ENCODE peak calls at places on chromosome 12, in nine cellular contexts. N is BE2C; Q is left lung; K is cardiac muscle cell; J is K562; G is HepG2; W is CD8-positive, alpha-beta T cell; O is hepatocyte; D is uterus. B is an unnamed sample. For H3K36me3 and H3K27me3, the result is how much of the 10 kb centered on the place peaks cover.

GRCh38 chr12:2017724-2018337 is 13.6 kb upstream of the DCP1B start:
- DNase-seq in J (no peak), D (peak), Q (no peak), O (no peak), N (no peak), K (no peak), G (no peak), W (no peak), B (no peak)

GRCh38 chr12:332581-333205 is 56.4 kb downstream of the KDM5A start:
- DNase-seq in D (no peak), G (no peak), Q (no peak), K (no peak), N (no peak), O (no peak), W (no peak), J (no peak), B (no peak)

GRCh38 chr12:2834581-2835491 is at the start of gene NRIP2:
- DNase-seq in J (no peak), N (peak), O (peak), G (no peak), D (peak), K (no peak), Q (no peak), W (no peak), B (no peak)

GRCh38 chr12:22518067-22518719 is 26.1 kb downstream of the C2CD5 start:
- DNase-seq in K (no peak), O (no peak), J (no peak), D (no peak), N (peak), Q (no peak), W (no peak), G (no peak), B (no peak)

GRCh38 chr12:11840350-11840749 is 190.9 kb downstream of the ETV6 start:
- DNase-seq in J (peak), K (no peak), G (no peak), N (no peak), W (no peak), D (no peak), O (no peak), Q (no peak), B (no peak)

GRCh38 chr12:120887253-120888043 is 16.7 kb downstream of the SPPL3 start:
- DNase-seq in Q (no peak), N (no peak), G (no peak), J (no peak), D (no peak), K (no peak), W (no peak), O (no peak), B (no peak)

GRCh38 chr12:88750867-88751543 is 170.7 kb upstream of the KITLG start:
- DNase-seq in Q (no peak), N (no peak), J (no peak), G (no peak), W (no peak), D (no peak), O (no peak), K (no peak), B (no peak)

GRCh38 chr12:46490635-46491034 is 118.1 kb upstream of the SLC38A2 start:
- DNase-seq in Q (no peak), O (no peak), G (no peak), J (no peak), K (no peak), D (no peak), N (no peak), W (no peak), B (no peak)

GRCh38 chr12:45077259-45077658 is 26.4 kb upstream of the DBX2 start:
- DNase-seq in J (no peak), W (no peak), N (no peak), O (no peak), Q (no peak), D (no peak), G (no peak), K (no peak), B (no peak)

GRCh38 chr12:77060883-77061240 is 4.5 kb downstream of the E2F7 start:
- DNase-seq in K (no peak), D (no peak), J (no peak), Q (no peak), O (no peak), W (no peak), N (no peak), G (no peak), B (no peak)

GRCh38 chr12:48296586-48297396 is 53.9 kb downstream of the ZNF641 start:
- DNase-seq in Q (peak), W (peak), O (peak), D (peak), J (peak), K (peak), N (peak), G (no peak), B (peak)

GRCh38 chr12:81962126-81962856 is 203.1 kb upstream of the PPFIA2 start:
- DNase-seq in W (no peak), N (no peak), O (no peak), K (no peak), D (no peak), J (no peak), G (no peak), Q (no peak), B (no peak)

GRCh38 chr12:78866518-78866917 is 1.9 kb downstream of the SYT1 start:
- DNase-seq in Q (no peak), J (no peak), K (no peak), W (no peak), D (no peak), O (no peak), G (no peak), N (no peak), B (no peak)

GRCh38 chr12:101074940-101075680 is 134.9 kb downstream of the SLC5A8 start:
- DNase-seq in Q (no peak), G (no peak), J (no peak), O (no peak), K (no peak), D (no peak), N (no peak), W (no peak), B (no peak)

GRCh38 chr12:100229036-100229635 is 28.5 kb downstream of the ACTR6 start:
- DNase-seq in Q (no peak), J (peak), D (no peak), W (no peak), O (peak), N (no peak), G (peak), K (no peak), B (no peak)

GRCh38 chr12:45946435-45946834 is 43.9 kb downstream of the SCAF11 start:
- DNase-seq in W (no peak), G (no peak), K (no peak), O (no peak), D (no peak), N (no peak), J (no peak), Q (no peak), B (no peak)

GRCh38 chr12:13817131-13817530 is 164.3 kb downstream of the GRIN2B start:
- DNase-seq in K (no peak), G (no peak), D (no peak), O (no peak), J (no peak), W (no peak), Q (no peak), N (no peak), B (no peak)

GRCh38 chr12:92155733-92156132 is 10.1 kb upstream of the BTG1 start:
- DNase-seq in N (no peak), W (no peak), G (no peak), O (no peak), J (no peak), K (no peak), Q (no peak), D (no peak), B (no peak)

GRCh38 chr12:69266045-69266635 is 26.8 kb downstream of the CPSF6 start:
- DNase-seq in G (no peak), J (no peak), K (no peak), O (no peak), D (no peak), W (no peak), N (no peak), Q (no peak), B (no peak)

GRCh38 chr12:124466200-124467128 is 100.9 kb downstream of the NCOR2 start:
- DNase-seq in Q (peak), K (no peak), J (no peak), D (no peak), W (peak), O (no peak), G (no peak), N (no peak), B (no peak)

GRCh38 chr12:16573652-16574077 is 32.3 kb downstream of the LMO3 start:
- DNase-seq in G (peak), O (peak), N (no peak), D (peak), J (no peak), W (no peak), K (peak), Q (peak), B (no peak)

GRCh38 chr12:65681226-65681625 is 143.1 kb upstream of the HMGA2 start:
- DNase-seq in J (peak), W (no peak), N (no peak), O (no peak), K (no peak), D (no peak), G (no peak), Q (no peak), B (no peak)

GRCh38 chr12:102848832-102849231 is 68.2 kb downstream of the PAH start:
- DNase-seq in K (no peak), J (peak), G (no peak), O (no peak), Q (no peak), N (no peak), W (no peak), D (no peak), B (no peak)

GRCh38 chr12:93563807-93564538 is 8.5 kb upstream of the SOCS2 start:
- DNase-seq in G (peak), N (no peak), Q (no peak), J (peak), O (peak), W (no peak), D (no peak), K (peak), B (no peak)

GRCh38 chr12:1842905-1843640 is 22.7 kb downstream of the LRTM2 start:
- DNase-seq in N (no peak), J (no peak), G (no peak), K (no peak), O (no peak), Q (peak), W (no peak), D (no peak), B (no peak)

GRCh38 chr12:32549675-32550079 is 129.4 kb upstream of the DNM1L start:
- DNase-seq in J (no peak), G (no peak), O (peak), K (no peak), N (no peak), D (no peak), W (no peak), Q (no peak), B (no peak)

GRCh38 chr12:12486661-12487240 is 75.9 kb downstream of the DUSP16 start:
- DNase-seq in O (peak), W (no peak), J (no peak), G (peak), N (no peak), K (no peak), Q (no peak), D (no peak), B (no peak)

GRCh38 chr12:83136421-83136820 is 449.7 kb downstream of the TMTC2 start:
- DNase-seq in Q (no peak), D (no peak), K (no peak), O (no peak), N (no peak), G (no peak), J (no peak), W (no peak), B (no peak)

GRCh38 chr12:50132505-50133135 is 20.6 kb downstream of the COX14 start:
- DNase-seq in G (peak), D (no peak), J (peak), K (peak), W (no peak), N (no peak), O (peak), Q (no peak), B (no peak)

GRCh38 chr12:110778801-110779577 is 36.3 kb upstream of the PPP1CC start:
- DNase-seq in Q (no peak), W (no peak), N (no peak), D (no peak), K (no peak), J (no peak), O (no peak), G (no peak), B (no peak)

GRCh38 chr12:43789941-43790340 is 16.2 kb downstream of the TWF1 start:
- DNase-seq in J (peak), O (no peak), G (no peak), K (no peak), N (peak), D (no peak), W (no peak), Q (no peak), B (no peak)

GRCh38 chr12:6554168-6554989 is 1.5 kb downstream of the IFFO1 start:
- DNase-seq in Q (peak), N (peak), W (peak), K (peak), G (peak), O (peak), D (peak), J (peak), B (no peak)
- H3K36me3 ChIP-seq in Q (under half), N (half or more), W (under half), K (under half), G (under half), O (under half), D (under half), J (under half), B (under half)

GRCh38 chr12:117064049-117064448 is 35.2 kb downstream of the TESC start:
- DNase-seq in O (no peak), Q (peak), N (no peak), W (no peak), G (no peak), J (no peak), K (no peak), D (no peak), B (no peak)
- H3K4me3 ChIP-seq in O (no peak), Q (no peak), N (no peak), W (no peak), G (no peak), J (no peak), K (no peak), D (no peak), B (no peak)

GRCh38 chr12:57472391-57472790 is 7.3 kb downstream of the ARHGAP9 start:
- DNase-seq in D (no peak), J (no peak), O (no peak), W (no peak), N (no peak), Q (no peak), K (no peak), G (no peak), B (no peak)
- H3K27me3 ChIP-seq in D (under half), J (under half), O (half or more), W (under half), N (half or more), Q (under half), K (half or more), G (under half), B (under half)

DNA sequence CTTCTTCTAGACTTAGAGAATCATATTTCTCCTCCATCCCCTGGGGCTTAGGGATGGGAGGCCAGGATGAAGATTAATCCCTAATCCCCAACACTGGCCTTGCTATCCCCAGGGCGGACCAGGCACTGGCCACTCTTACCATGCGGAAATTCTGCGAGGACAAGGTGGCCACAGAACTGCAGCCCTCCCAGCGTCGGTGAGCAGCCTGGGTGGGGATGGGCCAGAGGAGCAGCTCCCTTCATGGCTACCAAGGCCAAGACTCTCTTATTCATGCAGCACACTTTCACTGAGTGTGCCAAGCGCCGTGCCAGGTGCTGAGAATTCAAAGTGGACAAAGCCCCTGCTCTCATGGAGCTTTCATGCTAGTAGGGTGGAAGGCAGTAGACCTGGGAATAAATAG is 7.0 kb downstream of the TNS2 start:
- DNase-seq in O (no peak), N (no peak), Q (no peak), W (no peak), G (no peak), K (no peak), J (no peak), D (no peak), B (no peak)
- H3K36me3 ChIP-seq in O (under half), N (under half), Q (half or more), W (under half), G (under half), K (under half), J (under half), D (under half), B (under half)

GRCh38 chr12:72273851-72274284 is 1.7 kb downstream of the TRHDE start:
- DNase-seq in G (no peak), W (no peak), N (no peak), O (no peak), K (no peak), J (no peak), D (no peak), Q (peak), B (no peak)

GRCh38 chr12:72272731-72273498 is 745 bp downstream of the TRHDE start:
- DNase-seq in J (no peak), K (peak), Q (peak), W (no peak), G (no peak), N (no peak), O (peak), D (peak), B (no peak)

GRCh38 chr12:72274926-72275325 is 2.8 kb downstream of the TRHDE start:
- DNase-seq in D (peak), Q (no peak), O (peak), N (no peak), W (no peak), J (no peak), K (no peak), G (peak), B (no peak)

GRCh38 chr12:72271741-72272661 is at the start of gene TRHDE:
- DNase-seq in G (no peak), D (peak), O (peak), N (peak), K (peak), J (no peak), W (no peak), Q (peak), B (no peak)

GRCh38 chr12:72273499-72273837 is 1.3 kb downstream of the TRHDE start:
- DNase-seq in G (no peak), O (no peak), J (no peak), K (no peak), W (no peak), Q (peak), D (no peak), N (no peak), B (no peak)
- H3K4me3 ChIP-seq in G (no peak), O (peak), J (no peak), K (peak), W (no peak), Q (peak), D (peak), N (no peak), B (peak)

GRCh38 chr12:38157933-38158401 is 158.6 kb upstream of the ALG10B start:
- DNase-seq in K (no peak), D (no peak), G (no peak), W (no peak), Q (peak), O (no peak), N (no peak), J (no peak), B (no peak)
- H3K27me3 ChIP-seq in K (under half), D (under half), G (under half), W (under half), Q (under half), O (under half), N (half or more), J (half or more), B (under half)

GRCh38 chr12:95481888-95482287 is 7.9 kb downstream of the METAP2 start:
- DNase-seq in J (no peak), G (no peak), W (no peak), K (no peak), D (no peak), O (no peak), Q (no peak), N (no peak), B (no peak)

GRCh38 chr12:95484524-95484923 is 10.6 kb downstream of the METAP2 start:
- DNase-seq in N (no peak), K (no peak), O (no peak), W (no peak), D (no peak), J (no peak), G (no peak), Q (no peak), B (no peak)

GRCh38 chr12:95481072-95481471 is 7.1 kb downstream of the METAP2 start:
- DNase-seq in K (no peak), D (no peak), Q (no peak), O (no peak), G (no peak), N (no peak), W (no peak), J (no peak), B (no peak)

DNA sequence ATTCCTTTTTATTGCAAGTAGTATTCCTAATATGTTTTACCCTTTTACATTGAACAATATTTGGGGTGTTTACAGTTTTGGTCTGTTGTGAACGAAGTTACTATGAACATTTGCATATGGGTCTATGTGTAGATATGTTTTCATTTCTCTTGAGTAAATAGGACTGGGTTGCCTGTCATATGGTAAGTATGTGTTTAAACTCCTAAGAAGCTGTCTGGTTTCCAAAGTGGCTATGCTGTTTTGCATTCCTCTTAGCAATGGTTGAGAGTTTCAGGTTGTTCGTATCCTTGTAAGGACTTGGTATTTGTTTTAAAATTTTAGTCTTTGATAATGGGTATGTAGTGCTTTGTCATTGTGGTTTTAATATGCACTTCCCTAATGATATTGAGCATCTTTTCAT is 6.3 kb downstream of the METAP2 start:
- DNase-seq in W (no peak), G (no peak), O (no peak), K (no peak), D (no peak), J (no peak), N (no peak), Q (no peak), B (no peak)
- H3K36me3 ChIP-seq in W (under half), G (under half), O (under half), K (under half), D (under half), J (half or more), N (half or more), Q (under half), B (under half)